ENCODE peak calls at places on chromosomes 5 and 9, in four cellular contexts. V is K562, X is HEK293T, I is HepG2. C is an unnamed sample.

GRCh38 chr9:88514247-88514646 is 20.7 kb upstream of the NXNL2 start:
- DNase-seq in I (no peak), V (no peak), X (no peak), C (no peak)

GRCh38 chr5:73424489-73425102 is 24.0 kb downstream of the FOXD1 start:
- DNase-seq in V (no peak), I (no peak), X (no peak), C (no peak)

GRCh38 chr9:19619221-19619620 is 169.6 kb downstream of the SLC24A2 start:
- DNase-seq in V (no peak), I (no peak), X (no peak), C (no peak)

GRCh38 chr9:14014209-14014608 is 299.7 kb downstream of the NFIB start:
- DNase-seq in I (no peak), X (no peak), V (no peak), C (no peak)

GRCh38 chr9:69951411-69951810 is 92.2 kb upstream of the MAMDC2 start:
- DNase-seq in V (no peak), I (no peak), X (no peak), C (no peak)

GRCh38 chr9:70444904-70445303 is 30.4 kb upstream of the KLF9 start:
- DNase-seq in V (no peak), I (no peak), X (no peak), C (no peak)

GRCh38 chr9:34405719-34406118 is 29.0 kb upstream of the MYORG start:
- DNase-seq in V (no peak), X (no peak), I (no peak), C (no peak)

GRCh38 chr5:134240421-134240962 is 14.6 kb upstream of the PPP2CA start:
- DNase-seq in V (no peak), X (peak), I (peak), C (no peak)

GRCh38 chr5:44644628-44645027 is 164.1 kb upstream of the MRPS30 start:
- DNase-seq in X (no peak), V (no peak), I (no peak), C (no peak)

GRCh38 chr5:159616967-159617366 is 286.7 kb upstream of the IL12B start:
- DNase-seq in I (no peak), V (no peak), X (no peak), C (no peak)

GRCh38 chr5:54551292-54551691 is 33.7 kb downstream of the SNX18 start:
- DNase-seq in I (peak), X (no peak), V (no peak), C (no peak)

GRCh38 chr5:38783011-38783551 is 62.7 kb upstream of the OSMR start:
- DNase-seq in I (peak), V (no peak), X (peak), C (no peak)

GRCh38 chr9:136728548-136729123 is 14.1 kb downstream of the LCN10 start:
- DNase-seq in V (peak), X (peak), I (no peak), C (no peak)

GRCh38 chr5:159448-160172 is 31.7 kb upstream of the LRRC14B start:
- DNase-seq in I (no peak), V (no peak), X (no peak), C (no peak)

GRCh38 chr9:274101-274500 is 59.4 kb downstream of the DOCK8 start:
- DNase-seq in I (no peak), X (no peak), V (no peak), C (no peak)

GRCh38 chr9:110615526-110615925 is 36.0 kb upstream of the SVEP1 start:
- DNase-seq in I (no peak), V (no peak), X (no peak), C (no peak)

GRCh38 chr5:181261320-181262085 is 560 bp upstream of the TRIM52 start:
- DNase-seq in V (peak), X (peak), I (peak), C (no peak)

GRCh38 chr9:3410461-3410860 is 115.3 kb downstream of the RFX3 start:
- DNase-seq in X (no peak), V (no peak), I (no peak), C (no peak)

GRCh38 chr5:32275421-32275765 is 37.3 kb downstream of the MTMR12 start:
- DNase-seq in X (no peak), I (peak), V (no peak), C (no peak)

GRCh38 chr5:82348749-82349148 is 70.6 kb upstream of the RPS23 start:
- DNase-seq in X (no peak), V (no peak), I (no peak), C (no peak)

GRCh38 chr5:881551-881935 is 11.1 kb downstream of the BRD9 start:
- DNase-seq in I (no peak), V (no peak), X (no peak), C (no peak)

DNA sequence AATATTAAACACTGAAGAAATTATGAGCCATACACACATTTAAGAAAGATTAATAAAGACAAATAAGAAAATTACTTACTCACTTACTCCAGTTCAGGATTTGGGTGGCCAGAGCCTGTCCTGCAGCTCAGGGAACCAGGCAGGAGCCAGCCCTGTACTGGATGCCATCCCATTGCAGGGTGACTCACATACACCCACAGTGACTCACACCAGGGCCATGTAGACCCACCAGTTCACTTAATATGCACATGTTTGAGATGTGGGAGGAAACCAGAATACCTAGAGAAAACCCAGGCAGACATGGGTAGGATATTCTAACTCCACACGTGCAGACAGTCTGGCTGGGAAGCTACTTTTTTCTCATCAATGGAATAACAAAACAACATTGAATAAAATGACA is 49.6 kb upstream of the ADRB2 start:
- DNase-seq in V (no peak), X (no peak), I (no peak), C (no peak)
- TF ChIP-seq FOXK2 in V (no peak), X (no peak), I (no peak), C (no peak)

GRCh38 chr5:57895766-57896165 is 413.2 kb upstream of the ACTBL2 start:
- DNase-seq in I (no peak), V (no peak), X (no peak), C (no peak)
- TF ChIP-seq FOXK2 in I (no peak), V (no peak), X (no peak), C (no peak)

GRCh38 chr5:150638053-150638444 is 2.4 kb upstream of the SYNPO start:
- DNase-seq in V (no peak), I (no peak), X (no peak), C (no peak)

GRCh38 chr5:150638488-150639316 is 1.8 kb upstream of the SYNPO start:
- DNase-seq in X (no peak), V (no peak), I (no peak), C (no peak)

GRCh38 chr5:150639317-150639738 is 1.1 kb upstream of the SYNPO start:
- DNase-seq in V (no peak), X (no peak), I (no peak), C (no peak)

GRCh38 chr5:150637245-150638052 is 3.0 kb upstream of the SYNPO start:
- DNase-seq in I (peak), X (no peak), V (no peak), C (no peak)

GRCh38 chr5:150636391-150637244 is 3.8 kb upstream of the SYNPO start:
- DNase-seq in V (no peak), X (no peak), I (no peak), C (no peak)
- TF ChIP-seq FOXK2 in V (no peak), X (no peak), I (no peak), C (no peak)

GRCh38 chr5:158155811-158156495 is 297.0 kb upstream of the CLINT1 start:
- DNase-seq in I (no peak), V (no peak), X (no peak), C (no peak)
- TF ChIP-seq FOXK2 in I (no peak), V (no peak), X (no peak), C (no peak)

GRCh38 chr9:127029548-127029947 is 92.9 kb downstream of the ANGPTL2 start:
- DNase-seq in I (no peak), X (no peak), V (no peak), C (no peak)

GRCh38 chr9:127032256-127032655 is 90.2 kb downstream of the ANGPTL2 start:
- DNase-seq in X (no peak), V (no peak), I (no peak), C (no peak)

GRCh38 chr9:127033059-127033458 is 89.4 kb downstream of the ANGPTL2 start:
- DNase-seq in V (no peak), X (no peak), I (no peak), C (no peak)

GRCh38 chr9:127033784-127034183 is 88.7 kb downstream of the ANGPTL2 start:
- DNase-seq in X (no peak), V (no peak), I (no peak), C (no peak)

GRCh38 chr9:127030814-127031740 is 91.4 kb downstream of the ANGPTL2 start:
- DNase-seq in I (no peak), X (no peak), V (no peak), C (no peak)
- TF ChIP-seq FOXK2 in I (no peak), X (no peak), V (no peak), C (no peak)

C was measured in GM12878.